ENCODE peak calls at places on chromosomes 16 and 17, in five cellular contexts. One of them, this sample, is unnamed.

GRCh38 chr17:3794890-3795757 is 5.9 kb downstream of the ITGAE start:
- DNase-seq in A549: peak; percentile 60
- DNase-seq in IMR-90: peak; percentile 67
- DNase-seq in HepG2: peak; percentile 78
- DNase-seq in SK-N-SH: no peak
- DNase-seq in this sample: no peak

GRCh38 chr17:66673668-66674276 is 161.1 kb upstream of the CACNG5 start:
- DNase-seq in A549: peak; percentile 62
- DNase-seq in IMR-90: peak; percentile 72
- DNase-seq in HepG2: peak; percentile 43
- DNase-seq in SK-N-SH: peak; percentile 70
- DNase-seq in this sample: no peak

GRCh38 chr17:17109896-17110295 is 67.6 kb downstream of the MPRIP start:
- DNase-seq in A549: no peak
- DNase-seq in IMR-90: no peak
- DNase-seq in HepG2: no peak
- DNase-seq in SK-N-SH: no peak
- DNase-seq in this sample: no peak

GRCh38 chr17:69936996-69937395 is 138.0 kb upstream of the KCNJ16 start:
- DNase-seq in A549: no peak
- DNase-seq in IMR-90: no peak
- DNase-seq in HepG2: no peak
- DNase-seq in SK-N-SH: no peak
- DNase-seq in this sample: no peak

GRCh38 chr17:34892864-34893263 is 68.4 kb downstream of the CCT6B start:
- DNase-seq in A549: peak; percentile 50
- DNase-seq in IMR-90: no peak
- DNase-seq in HepG2: no peak
- DNase-seq in SK-N-SH: peak; percentile 86
- DNase-seq in this sample: no peak

GRCh38 chr16:65624246-65624645 is 502.4 kb upstream of the CDH11 start:
- DNase-seq in A549: no peak
- DNase-seq in IMR-90: no peak
- DNase-seq in HepG2: no peak
- DNase-seq in SK-N-SH: no peak
- DNase-seq in this sample: no peak

GRCh38 chr17:4691686-4692085 is 12.3 kb downstream of the PELP1 start:
- DNase-seq in A549: no peak
- DNase-seq in IMR-90: peak; percentile 23
- DNase-seq in HepG2: no peak
- DNase-seq in SK-N-SH: no peak
- DNase-seq in this sample: no peak

GRCh38 chr17:6420173-6420641 is 14.7 kb downstream of the AIPL1 start:
- DNase-seq in A549: peak; percentile 38
- DNase-seq in IMR-90: peak; percentile 1
- DNase-seq in HepG2: no peak
- DNase-seq in SK-N-SH: no peak
- DNase-seq in this sample: no peak

GRCh38 chr16:55359946-55360345 is 35.9 kb downstream of the IRX6 start:
- DNase-seq in A549: no peak
- DNase-seq in IMR-90: no peak
- DNase-seq in HepG2: no peak
- DNase-seq in SK-N-SH: no peak
- DNase-seq in this sample: no peak

GRCh38 chr17:20998571-20999043 is 44.2 kb downstream of the USP22 start:
- DNase-seq in A549: no peak
- DNase-seq in IMR-90: no peak
- DNase-seq in HepG2: no peak
- DNase-seq in SK-N-SH: no peak
- DNase-seq in this sample: no peak

GRCh38 chr17:69478916-69479315 is 64.4 kb downstream of the MAP2K6 start:
- DNase-seq in A549: no peak
- DNase-seq in IMR-90: no peak
- DNase-seq in HepG2: no peak
- DNase-seq in SK-N-SH: no peak
- DNase-seq in this sample: no peak

GRCh38 chr16:20566864-20567263 is 9.3 kb downstream of the ACSM2B start:
- DNase-seq in A549: no peak
- DNase-seq in IMR-90: no peak
- DNase-seq in HepG2: no peak
- DNase-seq in SK-N-SH: no peak
- DNase-seq in this sample: no peak

GRCh38 chr16:65111306-65111705 is 10.6 kb downstream of the CDH11 start:
- DNase-seq in A549: no peak
- DNase-seq in IMR-90: no peak
- DNase-seq in HepG2: no peak
- DNase-seq in SK-N-SH: peak; percentile 19
- DNase-seq in this sample: no peak

GRCh38 chr17:40188694-40189093 is 11.4 kb downstream of the RAPGEFL1 start:
- DNase-seq in A549: no peak
- DNase-seq in IMR-90: no peak
- DNase-seq in HepG2: no peak
- DNase-seq in SK-N-SH: no peak
- DNase-seq in this sample: no peak

GRCh38 chr16:12758031-12758669 is 45.5 kb downstream of the CPPED1 start:
- DNase-seq in A549: no peak
- DNase-seq in IMR-90: no peak
- DNase-seq in HepG2: no peak
- DNase-seq in SK-N-SH: peak; percentile 72
- DNase-seq in this sample: no peak

GRCh38 chr16:85750021-85750826 is 672 bp downstream of the C16orf74 start:
- DNase-seq in A549: no peak
- DNase-seq in IMR-90: peak; percentile 46
- DNase-seq in HepG2: no peak
- DNase-seq in SK-N-SH: peak; percentile 76
- DNase-seq in this sample: no peak

DNA sequence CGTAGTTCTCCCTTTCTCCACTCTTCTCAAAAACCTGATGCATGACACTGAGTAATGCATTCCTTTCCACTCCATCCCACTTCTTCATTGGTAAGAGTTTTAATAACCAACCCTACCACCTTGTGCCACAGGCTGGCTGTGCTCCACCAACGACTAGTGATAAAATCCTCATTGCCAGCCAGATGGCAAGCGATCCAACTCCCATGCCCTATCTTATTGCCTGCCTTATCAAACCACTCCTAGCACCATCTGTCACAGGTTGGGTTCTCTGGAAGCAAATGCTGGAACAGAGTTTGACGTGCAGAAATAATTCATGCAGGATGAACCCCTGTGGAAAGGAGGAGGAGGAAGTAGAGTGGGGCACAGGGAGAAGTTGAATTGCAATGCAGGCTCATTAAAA is 99.5 kb downstream of the CHD9NB start:
- DNase-seq in A549: no peak
- DNase-seq in IMR-90: no peak
- DNase-seq in HepG2: no peak
- DNase-seq in SK-N-SH: no peak
- DNase-seq in this sample: no peak
- TF ChIP-seq USF2 in A549: no peak
- TF ChIP-seq USF2 in IMR-90: no peak
- TF ChIP-seq USF2 in HepG2: no peak
- TF ChIP-seq USF2 in SK-N-SH: no peak
- TF ChIP-seq USF2 in this sample: no peak

GRCh38 chr17:77441130-77441920 is 300.6 kb downstream of the SEC14L1 start:
- DNase-seq in A549: no peak
- DNase-seq in IMR-90: no peak
- DNase-seq in HepG2: no peak
- DNase-seq in SK-N-SH: no peak
- DNase-seq in this sample: peak; percentile 98
- H3K27ac ChIP-seq in A549: no peak overlapping the region
- H3K27ac ChIP-seq in IMR-90: no peak overlapping the region
- H3K27ac ChIP-seq in HepG2: no peak overlapping the region
- H3K27ac ChIP-seq in SK-N-SH: peak overlapping the region; percentile 65
- H3K27ac ChIP-seq in this sample: peak overlapping the region; percentile 100

DNA sequence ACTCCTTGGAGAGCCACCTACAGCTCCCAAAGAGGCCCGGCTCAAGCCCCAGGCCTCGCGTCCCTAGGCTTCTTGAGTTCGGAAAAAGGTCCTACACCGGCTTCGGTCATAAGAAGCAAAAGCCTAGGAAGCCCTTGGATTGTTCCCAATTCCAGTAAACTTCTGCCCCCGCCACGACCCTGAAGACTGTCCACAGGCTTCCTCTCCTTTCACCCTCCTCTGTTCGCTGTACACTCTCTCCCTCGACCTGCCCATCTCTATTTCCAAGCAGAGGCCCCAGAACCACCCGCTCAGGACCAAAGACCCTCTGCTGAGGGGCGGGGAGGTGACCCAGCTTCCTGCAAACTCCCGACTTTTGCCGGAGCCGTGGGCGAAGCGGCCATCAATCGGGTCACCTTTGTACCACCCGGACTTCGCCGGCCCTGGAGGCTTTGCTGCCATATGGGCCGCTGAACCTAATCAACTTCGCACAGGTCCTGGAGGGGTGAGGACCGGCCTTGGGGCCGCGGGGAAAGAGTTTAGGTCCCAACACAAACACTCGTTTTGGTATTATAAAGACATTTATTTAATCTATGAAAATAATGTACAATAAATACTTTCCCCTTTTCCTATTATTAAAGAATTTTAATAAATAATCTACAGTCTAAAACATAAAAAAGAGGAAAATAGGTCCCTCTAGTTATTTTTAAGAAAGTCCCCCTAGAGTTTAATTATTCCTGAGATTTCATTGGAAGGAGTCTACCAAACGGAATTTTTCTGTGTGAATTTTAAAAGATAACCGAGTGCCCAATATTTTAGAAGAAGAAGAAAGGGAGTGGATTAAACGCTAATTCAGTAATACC is 2.6 kb downstream of the HOXB2 start:
- DNase-seq in A549: no peak
- DNase-seq in IMR-90: peak; percentile 34
- DNase-seq in HepG2: no peak
- DNase-seq in SK-N-SH: no peak
- DNase-seq in this sample: no peak
- TF ChIP-seq USF2 in A549: no peak
- TF ChIP-seq USF2 in IMR-90: no peak
- TF ChIP-seq USF2 in HepG2: no peak
- TF ChIP-seq USF2 in SK-N-SH: no peak
- TF ChIP-seq USF2 in this sample: no peak

GRCh38 chr17:64709481-64709880 is 47.4 kb upstream of the SMURF2 start:
- DNase-seq in A549: no peak
- DNase-seq in IMR-90: no peak
- DNase-seq in HepG2: no peak
- DNase-seq in SK-N-SH: no peak
- DNase-seq in this sample: no peak
- H3K27ac ChIP-seq in A549: peak overlapping the region; percentile 86
- H3K27ac ChIP-seq in IMR-90: peak overlapping the region; percentile 86
- H3K27ac ChIP-seq in HepG2: no peak overlapping the region
- H3K27ac ChIP-seq in SK-N-SH: peak overlapping the region; percentile 29
- H3K27ac ChIP-seq in this sample: no peak overlapping the region

GRCh38 chr17:1577657-1578428 is 15.3 kb upstream of the PITPNA start:
- DNase-seq in A549: no peak
- DNase-seq in IMR-90: no peak
- DNase-seq in HepG2: no peak
- DNase-seq in SK-N-SH: no peak
- DNase-seq in this sample: no peak

GRCh38 chr17:1577186-1577585 is 14.6 kb upstream of the PITPNA start:
- DNase-seq in A549: no peak
- DNase-seq in IMR-90: peak; percentile 89
- DNase-seq in HepG2: peak; percentile 57
- DNase-seq in SK-N-SH: no peak
- DNase-seq in this sample: no peak

GRCh38 chr17:1574697-1575471 is 12.3 kb upstream of the PITPNA start:
- DNase-seq in A549: no peak
- DNase-seq in IMR-90: no peak
- DNase-seq in HepG2: no peak
- DNase-seq in SK-N-SH: peak; percentile 53
- DNase-seq in this sample: no peak

GRCh38 chr17:1573932-1574696 is 11.5 kb upstream of the PITPNA start:
- DNase-seq in A549: peak; percentile 92
- DNase-seq in IMR-90: peak; percentile 66
- DNase-seq in HepG2: peak; percentile 63
- DNase-seq in SK-N-SH: peak; percentile 98
- DNase-seq in this sample: no peak

DNA sequence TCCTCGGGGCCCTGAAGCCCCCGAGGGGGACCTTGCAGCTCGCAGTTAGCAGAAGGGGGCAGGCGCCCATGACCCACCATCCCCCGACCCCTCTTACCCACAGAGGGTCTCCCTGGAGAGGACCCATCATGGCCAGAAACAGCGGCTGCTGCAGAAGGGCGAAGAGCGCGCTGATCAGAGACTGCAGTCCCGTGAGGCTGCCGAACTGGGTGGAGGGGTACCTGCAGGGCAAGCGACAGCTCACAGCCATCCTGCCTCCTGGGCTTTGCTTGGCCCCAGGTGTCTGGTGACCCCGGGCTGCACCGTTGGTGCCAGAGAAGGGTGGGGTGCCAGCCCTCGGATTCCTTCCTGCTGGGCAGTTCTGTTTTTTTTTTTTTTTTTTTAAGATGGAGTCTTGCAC is 13.9 kb upstream of the PITPNA start:
- DNase-seq in A549: no peak
- DNase-seq in IMR-90: no peak
- DNase-seq in HepG2: no peak
- DNase-seq in SK-N-SH: no peak
- DNase-seq in this sample: no peak
- TF ChIP-seq USF2 in A549: no peak
- TF ChIP-seq USF2 in IMR-90: no peak
- TF ChIP-seq USF2 in HepG2: no peak
- TF ChIP-seq USF2 in SK-N-SH: no peak
- TF ChIP-seq USF2 in this sample: no peak

DNA sequence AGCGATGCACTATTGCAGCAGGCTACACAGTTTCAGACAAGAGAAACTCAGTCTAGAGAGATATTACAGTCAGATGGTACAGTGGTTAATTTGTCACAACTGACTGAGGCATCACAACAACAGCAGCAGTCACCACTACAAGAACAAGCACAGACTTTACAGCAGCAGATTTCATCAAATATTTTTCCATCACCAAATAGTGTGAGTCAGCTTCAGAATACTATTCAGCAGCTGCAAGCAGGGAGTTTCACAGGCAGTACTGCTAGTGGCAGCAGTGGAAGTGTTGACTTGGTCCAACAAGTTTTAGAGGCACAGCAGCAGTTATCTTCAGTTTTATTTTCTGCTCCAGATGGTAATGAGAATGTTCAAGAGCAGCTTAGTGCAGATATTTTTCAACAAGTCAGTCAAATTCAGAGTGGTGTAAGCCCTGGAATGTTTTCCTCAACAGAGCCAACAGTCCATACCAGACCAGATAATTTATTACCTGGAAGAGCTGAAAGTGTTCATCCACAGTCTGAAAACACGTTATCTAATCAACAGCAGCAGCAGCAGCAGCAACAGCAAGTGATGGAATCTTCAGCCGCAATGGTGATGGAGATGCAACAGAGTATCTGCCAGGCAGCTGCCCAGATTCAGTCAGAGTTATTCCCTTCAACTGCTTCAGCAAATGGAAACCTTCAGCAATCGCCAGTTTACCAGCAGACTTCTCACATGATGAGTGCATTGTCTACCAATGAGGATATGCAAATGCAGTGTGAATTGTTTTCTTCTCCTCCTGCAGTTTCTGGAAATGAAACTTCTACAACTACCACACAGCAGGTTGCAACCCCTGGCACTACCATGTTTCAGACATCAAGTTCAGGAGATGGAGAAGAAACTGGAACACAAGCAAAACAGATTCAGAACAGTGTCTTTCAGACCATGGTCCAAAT is 34.1 kb downstream of the NQO1 start:
- DNase-seq in A549: no peak
- DNase-seq in IMR-90: peak; percentile 73
- DNase-seq in HepG2: no peak
- DNase-seq in SK-N-SH: no peak
- DNase-seq in this sample: peak; percentile 7
- H3K27ac ChIP-seq in A549: no peak overlapping the region
- H3K27ac ChIP-seq in IMR-90: no peak overlapping the region
- H3K27ac ChIP-seq in HepG2: no peak overlapping the region
- H3K27ac ChIP-seq in SK-N-SH: no peak overlapping the region
- H3K27ac ChIP-seq in this sample: no peak overlapping the region

This sample was measured in GM12878.